ENCODE peak calls at places on chromosomes 13 and 19, in seven cellular contexts. Q, I, E, X, P, S and K are unnamed samples. For H3K4me1, the result is how much of the 10 kb centered on the place peaks cover.

GRCh38 chr19:31330761-31331160 is 18.5 kb downstream of the TSHZ3 start:
- DNase-seq in Q (no peak), P (no peak), I (no peak), S (no peak), X (no peak), E (no peak), K (no peak)

GRCh38 chr19:32404213-32404938 is 1.2 kb upstream of the DPY19L3 start:
- DNase-seq in I (no peak), S (peak), X (no peak), Q (no peak), P (no peak), E (peak), K (peak)

GRCh38 chr13:80239571-80240255 is 101.2 kb downstream of the SPRY2 start:
- DNase-seq in S (no peak), X (no peak), I (no peak), E (no peak), Q (peak), P (no peak), K (no peak)

GRCh38 chr13:40595693-40596092 is 70.7 kb downstream of the FOXO1 start:
- DNase-seq in Q (no peak), S (no peak), X (no peak), I (no peak), E (no peak), P (no peak), K (no peak)

GRCh38 chr13:35957174-35957867 is 173.9 kb downstream of the DCLK1 start:
- DNase-seq in P (no peak), E (no peak), Q (no peak), S (no peak), I (no peak), X (no peak), K (no peak)

GRCh38 chr19:38451629-38452028 is 18.1 kb downstream of the RYR1 start:
- DNase-seq in X (no peak), S (no peak), P (no peak), Q (no peak), I (no peak), E (no peak), K (no peak)

GRCh38 chr19:18280247-18281081 is 958 bp downstream of the JUND start:
- DNase-seq in E (peak), I (peak), P (peak), X (peak), S (peak), Q (peak), K (peak)

GRCh38 chr19:37928527-37929286 is 21.7 kb downstream of the SIPA1L3 start:
- DNase-seq in S (peak), I (no peak), E (no peak), X (no peak), P (peak), Q (no peak), K (no peak)

GRCh38 chr13:44244288-44244687 is 129.3 kb upstream of the SERP2 start:
- DNase-seq in Q (no peak), E (no peak), S (no peak), X (no peak), I (no peak), P (no peak), K (no peak)

GRCh38 chr13:33710924-33711323 is 107.0 kb upstream of the RFC3 start:
- DNase-seq in P (no peak), I (no peak), Q (no peak), S (no peak), X (no peak), E (no peak), K (no peak)

GRCh38 chr19:4066176-4066606 is 508 bp downstream of the ZBTB7A start:
- DNase-seq in P (peak), Q (no peak), S (peak), X (no peak), I (no peak), E (peak), K (peak)

GRCh38 chr19:47779524-47780214 is 1.2 kb downstream of the SELENOW start:
- DNase-seq in P (no peak), Q (no peak), X (peak), S (no peak), E (peak), I (no peak), K (no peak)

GRCh38 chr13:44374348-44374712 is 706 bp downstream of the SERP2 start:
- DNase-seq in I (no peak), E (no peak), S (no peak), X (no peak), P (no peak), Q (no peak), K (no peak)

GRCh38 chr19:42284641-42285341 is 15.7 kb downstream of the CIC start:
- DNase-seq in P (peak), I (peak), S (no peak), X (peak), Q (no peak), E (peak), K (peak)

GRCh38 chr13:28463481-28463880 is 31.4 kb downstream of the FLT1 start:
- DNase-seq in I (peak), Q (no peak), P (no peak), S (no peak), X (no peak), E (no peak), K (no peak)

GRCh38 chr19:49544154-49544553 is 16.4 kb downstream of the RCN3 start:
- DNase-seq in P (no peak), X (no peak), S (no peak), I (no peak), E (no peak), Q (no peak), K (no peak)

GRCh38 chr13:45409993-45410392 is 8.2 kb downstream of the SLC25A30 start:
- DNase-seq in Q (no peak), E (no peak), I (no peak), S (no peak), X (no peak), P (no peak), K (no peak)

GRCh38 chr13:34257980-34258379 is 440.0 kb downstream of the RFC3 start:
- DNase-seq in X (no peak), P (no peak), Q (no peak), S (no peak), E (no peak), I (no peak), K (no peak)

GRCh38 chr19:6580313-6580712 is 10.6 kb downstream of the CD70 start:
- DNase-seq in P (no peak), X (no peak), I (peak), Q (peak), E (no peak), S (no peak), K (no peak)

GRCh38 chr13:44470623-44471562 is 97.3 kb downstream of the SERP2 start:
- DNase-seq in I (peak), E (no peak), S (peak), Q (no peak), X (no peak), P (no peak), K (no peak)

GRCh38 chr19:10701955-10702307 is 692 bp downstream of the QTRT1 start:
- DNase-seq in Q (no peak), X (peak), S (no peak), I (peak), P (peak), E (no peak), K (peak)

GRCh38 chr19:48094843-48095203 is 15.8 kb downstream of the PLA2G4C start:
- DNase-seq in X (no peak), I (no peak), E (no peak), P (no peak), S (no peak), Q (no peak), K (no peak)

GRCh38 chr13:99015606-99016520 is 38.0 kb upstream of the DOCK9 start:
- DNase-seq in I (no peak), E (no peak), X (no peak), P (no peak), Q (no peak), S (no peak), K (no peak)

GRCh38 chr19:4305253-4305612 is 835 bp downstream of the FSD1 start:
- DNase-seq in X (no peak), E (no peak), I (no peak), P (no peak), Q (no peak), S (no peak), K (no peak)

GRCh38 chr19:1849132-1849474 is 820 bp upstream of the REXO1 start:
- DNase-seq in Q (no peak), S (no peak), I (no peak), X (no peak), E (no peak), P (no peak), K (no peak)

GRCh38 chr19:1851581-1852293 is 3.5 kb upstream of the REXO1 start:
- DNase-seq in E (no peak), I (no peak), X (peak), P (peak), S (no peak), Q (no peak), K (no peak)

GRCh38 chr19:1850809-1851544 is 2.7 kb upstream of the REXO1 start:
- DNase-seq in E (no peak), P (no peak), Q (no peak), I (no peak), S (no peak), X (no peak), K (no peak)

GRCh38 chr19:1848399-1849131 is at the start of gene REXO1:
- DNase-seq in I (peak), X (peak), P (peak), E (peak), Q (peak), S (peak), K (peak)

DNA sequence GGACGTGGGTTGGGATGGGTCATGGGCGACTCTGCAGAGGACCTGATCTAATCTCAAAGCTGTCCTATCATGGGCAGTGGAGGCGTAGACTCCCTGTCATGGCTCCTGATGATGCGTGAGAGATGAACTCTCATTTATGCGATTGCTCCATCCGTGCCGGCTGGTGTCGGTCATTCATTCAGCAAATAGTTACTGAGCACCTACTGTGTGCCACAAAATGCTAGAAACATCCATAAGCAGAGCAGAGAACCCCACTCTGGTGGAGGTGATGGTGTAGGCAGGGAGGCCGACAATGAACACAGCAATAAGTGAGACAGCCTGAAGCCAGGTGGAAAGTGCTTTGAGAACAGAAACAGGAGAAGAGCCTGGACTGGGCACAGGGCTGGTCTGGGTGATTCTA is 1.7 kb upstream of the REXO1 start:
- DNase-seq in P (no peak), E (no peak), I (no peak), X (no peak), Q (no peak), S (no peak), K (no peak)
- H3K4me1 ChIP-seq in P (half or more), E (under half), I (under half), X (under half), Q (under half), S (under half), K (half or more)

DNA sequence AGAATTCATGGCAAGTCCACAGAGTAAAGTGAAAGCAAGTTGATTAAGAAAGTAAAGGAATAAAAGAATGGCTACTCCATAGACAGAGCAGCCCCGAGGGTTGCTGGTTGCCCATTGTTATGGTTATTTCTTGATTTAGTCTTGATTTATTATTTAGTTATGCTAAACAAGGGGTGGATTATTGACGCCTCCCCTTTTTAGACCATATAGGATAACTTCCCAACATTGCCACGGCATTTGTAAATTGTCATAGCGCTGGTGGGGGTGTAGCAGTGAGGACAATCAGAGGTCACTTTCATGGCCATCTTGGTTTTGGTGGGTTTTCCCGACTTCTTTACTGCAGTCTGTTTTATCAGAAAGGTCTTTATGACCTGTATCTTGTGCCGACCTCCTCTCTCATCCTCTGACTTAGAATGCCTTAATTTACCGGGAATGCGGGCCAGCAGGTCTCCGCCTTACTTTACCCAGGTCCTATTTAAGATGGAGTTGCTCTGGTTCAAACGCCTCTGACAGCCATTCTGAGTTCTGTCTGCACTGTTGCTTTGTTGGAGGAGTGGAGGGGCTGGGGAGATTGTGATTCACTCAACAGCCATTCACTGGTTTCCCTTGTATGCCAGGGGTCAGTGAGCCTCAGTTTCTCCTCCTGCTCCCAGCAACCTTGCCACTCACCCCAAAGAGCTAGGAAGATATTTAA is 27.6 kb downstream of the HPN start:
- DNase-seq in S (no peak), I (no peak), X (no peak), P (no peak), Q (no peak), E (no peak), K (no peak)
- H3K4me1 ChIP-seq in S (under half), I (under half), X (under half), P (under half), Q (under half), E (under half), K (under half)

GRCh38 chr13:20903164-20903475 is 574 bp upstream of the XPO4 start:
- DNase-seq in I (no peak), P (no peak), Q (no peak), X (no peak), S (no peak), E (no peak), K (no peak)

GRCh38 chr13:20904908-20905307 is 2.4 kb upstream of the XPO4 start:
- DNase-seq in E (no peak), I (no peak), Q (no peak), S (no peak), X (no peak), P (no peak), K (no peak)

GRCh38 chr13:20901668-20902437 is 693 bp downstream of the XPO4 start:
- DNase-seq in X (peak), Q (no peak), I (peak), P (no peak), E (peak), S (peak), K (peak)

DNA sequence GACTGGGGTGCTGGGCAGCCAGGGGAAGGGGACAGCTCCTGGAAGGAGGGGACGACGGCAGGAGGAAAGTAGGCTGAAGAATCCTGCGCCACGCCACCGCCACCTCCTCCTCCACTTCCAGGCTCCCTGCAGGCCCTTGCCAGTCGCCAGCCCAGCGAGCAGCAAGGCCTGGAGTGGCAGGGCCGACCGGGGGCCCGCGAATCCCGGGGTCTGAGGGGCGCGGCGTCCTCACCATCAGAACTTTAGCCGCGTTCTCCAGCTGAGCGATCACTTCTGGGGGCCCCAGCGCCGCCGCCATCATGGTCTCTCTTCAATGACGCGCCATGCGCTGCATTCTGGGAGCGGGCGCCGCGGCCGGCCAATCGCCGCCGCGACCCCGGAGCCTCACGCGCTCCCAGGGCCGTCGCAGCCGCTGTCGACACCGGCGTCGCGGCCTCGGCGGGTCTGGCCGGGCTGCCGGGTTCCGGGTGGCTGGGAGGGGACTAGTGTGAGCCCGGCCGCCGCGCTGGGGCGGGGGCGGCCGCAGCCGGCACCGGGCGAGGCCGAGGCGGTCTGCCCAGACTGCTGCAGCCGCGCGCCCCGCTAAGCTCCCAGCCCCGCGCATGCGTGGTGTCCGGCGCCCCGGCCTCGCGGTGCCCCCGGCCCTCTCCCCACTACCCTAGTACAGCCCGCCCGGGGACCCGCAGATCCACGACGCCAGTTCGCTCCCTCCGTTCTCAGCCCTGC is at the start of gene XPO4:
- DNase-seq in S (peak), E (peak), P (peak), X (peak), Q (peak), I (peak), K (peak)
- H3K4me1 ChIP-seq in S (under half), E (under half), P (under half), X (under half), Q (under half), I (under half), K (under half)

DNA sequence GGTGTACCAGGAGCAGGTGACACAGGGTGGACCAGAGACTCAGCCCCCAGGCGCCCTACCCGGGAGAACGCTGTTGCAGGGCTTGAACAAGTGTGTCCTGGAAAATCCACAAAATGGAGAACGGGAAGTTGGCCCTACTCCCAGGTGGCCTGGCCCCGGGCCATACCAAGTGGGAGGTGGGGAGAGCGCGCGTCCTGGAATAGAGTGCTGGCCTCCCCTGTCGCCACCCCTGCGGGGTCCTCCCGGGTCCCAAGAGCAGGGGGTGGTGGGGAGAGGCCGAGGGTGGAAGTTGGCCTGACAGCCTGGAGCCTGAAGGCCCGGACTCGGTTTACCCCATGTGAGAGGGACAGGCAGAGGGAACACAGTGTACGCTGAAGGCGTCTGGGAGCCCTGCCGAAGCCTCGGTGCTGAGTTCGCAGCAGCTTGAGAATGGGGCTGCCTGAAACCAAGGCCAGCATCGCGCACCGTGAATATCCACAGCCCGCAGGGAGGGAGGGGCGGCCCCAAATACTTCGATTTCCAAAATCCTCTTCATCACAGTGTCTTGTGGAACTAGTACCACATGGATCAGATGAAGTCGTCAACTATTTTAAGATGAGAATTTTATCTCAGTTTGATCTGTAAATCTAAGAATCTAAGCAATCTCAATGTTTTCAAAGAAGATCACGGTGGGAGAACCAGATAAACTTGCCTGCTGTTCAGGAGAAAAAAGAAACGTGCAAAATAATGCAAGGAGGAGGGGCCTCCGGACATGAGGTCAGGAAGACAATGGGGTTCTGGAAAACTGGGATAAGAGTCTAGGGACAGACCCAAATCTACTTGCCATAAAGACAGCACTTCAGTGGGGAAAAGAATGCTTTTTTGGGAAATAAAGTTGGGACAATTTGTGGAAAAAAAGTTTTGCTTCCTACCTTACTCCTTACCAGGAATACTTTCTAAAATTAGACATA is 10.4 kb upstream of the KLF16 start:
- DNase-seq in Q (no peak), I (peak), S (no peak), E (peak), X (peak), P (no peak), K (peak)
- H3K4me1 ChIP-seq in Q (under half), I (under half), S (under half), E (under half), X (under half), P (under half), K (under half)

GRCh38 chr13:70520275-70520674 is 412.0 kb upstream of the KLHL1 start:
- DNase-seq in S (no peak), P (no peak), X (no peak), I (no peak), Q (no peak), E (no peak), K (no peak)
- H3K4me1 ChIP-seq in S (under half), P (under half), X (under half), I (under half), Q (under half), E (under half), K (under half)

DNA sequence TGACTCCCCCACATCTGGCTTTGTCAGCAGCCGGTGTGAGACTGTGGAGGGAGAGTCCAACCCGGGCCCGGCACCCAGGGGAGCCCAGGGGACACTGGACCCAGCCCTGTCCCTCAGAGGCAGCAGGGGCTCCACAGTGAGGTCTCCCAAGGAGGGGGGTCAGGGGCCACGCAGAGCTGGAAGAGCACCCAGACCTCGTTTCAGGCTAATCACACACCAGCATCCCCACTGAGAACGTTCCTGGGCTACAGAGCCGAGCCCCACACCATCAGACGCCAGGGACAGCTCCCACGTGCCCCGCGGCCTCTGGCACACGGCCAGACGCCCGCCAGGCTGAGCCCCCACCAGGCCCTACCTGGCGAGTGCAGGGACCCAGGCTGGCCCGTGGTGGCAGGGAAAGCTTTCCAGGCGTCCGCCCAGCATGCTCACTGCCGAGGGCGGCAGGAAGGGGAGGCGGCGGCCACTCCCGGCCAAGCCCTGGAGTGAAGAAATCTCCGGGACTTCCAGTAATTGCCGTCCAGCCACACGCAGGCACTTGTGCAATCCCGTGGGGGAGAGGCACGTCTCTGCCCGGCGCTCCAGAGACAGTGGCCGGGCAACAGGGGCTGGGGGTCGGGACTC is 19.2 kb downstream of the SBNO2 start:
- DNase-seq in X (peak), Q (peak), S (no peak), E (peak), P (peak), I (peak), K (peak)
- H3K4me1 ChIP-seq in X (under half), Q (under half), S (under half), E (under half), P (under half), I (under half), K (under half)